ENCODE peak calls at places on chromosome X, in seven cellular contexts. T is mucosa of descending colon, Y is K562, A is endodermal cell, R is transverse colon, Q is astrocyte of the spinal cord, I is fibroblast of lung. L is an unnamed sample.

GRCh38 chrX:69136546-69137331 is 28.5 kb downstream of the PJA1 start:
- DNase-seq in I (no peak), Q (peak; percentile 5), T (no peak), R (no peak), Y (no peak), A (peak; percentile 80), L (no peak)

GRCh38 chrX:70030242-70030823 is 19.4 kb downstream of the AWAT2 start:
- DNase-seq in Q (peak; percentile 27), Y (peak; percentile 47), R (peak; percentile 13), I (peak; percentile 9), T (no peak), A (peak; percentile 79), L (no peak)

GRCh38 chrX:27590044-27590443 is at the start of gene DCAF8L2:
- DNase-seq in R (no peak), Q (no peak), Y (no peak), T (no peak), A (no peak), I (peak; percentile 3), L (no peak)

GRCh38 chrX:9605484-9605883 is 140.6 kb downstream of the TBL1X start:
- DNase-seq in T (no peak), Q (no peak), R (no peak), Y (no peak), I (no peak), A (no peak), L (no peak)

GRCh38 chrX:10168226-10168625 is 11.5 kb downstream of the CLCN4 start:
- DNase-seq in Y (no peak), I (peak; percentile 19), A (no peak), Q (no peak), R (no peak), T (no peak), L (no peak)

GRCh38 chrX:10722804-10723364 is 102.5 kb upstream of the MID1 start:
- DNase-seq in R (peak; percentile 59), T (no peak), A (peak; percentile 86), Y (peak; percentile 49), Q (peak; percentile 51), I (peak; percentile 33), L (no peak)

GRCh38 chrX:125646195-125646594 is 326.5 kb downstream of the TEX13C start:
- DNase-seq in Q (no peak), R (no peak), I (no peak), Y (peak; percentile 5), A (peak; percentile 68), T (no peak), L (no peak)

GRCh38 chrX:71143508-71143907 is 1.1 kb upstream of the NLGN3 start:
- DNase-seq in Y (no peak), I (peak; percentile 23), A (no peak), Q (peak; percentile 15), R (peak; percentile 15), T (no peak), L (no peak)

GRCh38 chrX:17521871-17522693 is 147.1 kb downstream of the NHS start:
- DNase-seq in R (peak; percentile 28), Q (peak; percentile 27), A (peak; percentile 82), I (peak; percentile 68), T (peak; percentile 57), Y (peak; percentile 10), L (no peak)

GRCh38 chrX:18983711-18984380 is at the start of gene PHKA2:
- DNase-seq in T (peak; percentile 79), I (no peak), Q (no peak), Y (peak; percentile 6), R (peak; percentile 64), A (peak; percentile 83), L (no peak)

GRCh38 chrX:77441479-77441878 is 5.7 kb upstream of the FGF16 start:
- DNase-seq in Y (no peak), A (no peak), T (no peak), Q (no peak), I (no peak), R (no peak), L (no peak)

GRCh38 chrX:121389976-121390709 is 342.7 kb downstream of the GLUD2 start:
- DNase-seq in Q (peak; percentile 29), Y (no peak), A (no peak), T (no peak), R (no peak), I (peak; percentile 26), L (no peak)

GRCh38 chrX:102892103-102892502 is 45.0 kb upstream of the RAB40AL start:
- DNase-seq in R (no peak), I (no peak), Y (no peak), A (no peak), Q (no peak), T (no peak), L (no peak)

GRCh38 chrX:109716431-109717028 is 16.5 kb downstream of the ACSL4 start:
- DNase-seq in R (no peak), T (no peak), Q (peak; percentile 43), Y (no peak), I (peak; percentile 48), A (no peak), L (no peak)

GRCh38 chrX:22373766-22374165 is 101.1 kb downstream of the CBLL2 start:
- DNase-seq in T (no peak), A (no peak), I (no peak), Q (no peak), Y (no peak), R (no peak), L (no peak)

GRCh38 chrX:43958529-43958928 is 14.7 kb downstream of the NDP start:
- DNase-seq in I (peak; percentile 77), Q (peak; percentile 79), Y (peak; percentile 39), A (peak; percentile 63), T (no peak), R (peak; percentile 12), L (no peak)

GRCh38 chrX:136784231-136784630 is 3.5 kb upstream of the ARHGEF6 start:
- DNase-seq in R (no peak), A (no peak), T (no peak), Q (no peak), Y (no peak), I (no peak), L (no peak)

GRCh38 chrX:71536285-71536684 is 3.4 kb downstream of the OGT start:
- DNase-seq in Q (no peak), I (no peak), A (no peak), R (no peak), Y (no peak), T (no peak), L (no peak)

GRCh38 chrX:108070891-108071290 is 20.5 kb downstream of the PSMD10 start:
- DNase-seq in I (peak; percentile 79), R (no peak), T (no peak), Y (no peak), Q (peak; percentile 66), A (no peak), L (no peak)

GRCh38 chrX:150575415-150575814 is 7.0 kb downstream of the MTM1 start:
- DNase-seq in A (no peak), R (peak; percentile 13), T (no peak), Y (no peak), Q (no peak), I (peak; percentile 45), L (no peak)

GRCh38 chrX:36909584-36909983 is 98.6 kb upstream of the FAM47C start:
- DNase-seq in A (no peak), Q (peak; percentile 10), R (no peak), Y (no peak), I (peak; percentile 0), T (no peak), L (no peak)

GRCh38 chrX:15838017-15838416 is 16.6 kb downstream of the AP1S2 start:
- DNase-seq in Y (peak; percentile 21), A (peak; percentile 74), Q (no peak), T (no peak), I (no peak), R (no peak), L (no peak)

GRCh38 chrX:148416931-148417330 is 83.5 kb upstream of the AFF2 start:
- DNase-seq in Y (no peak), Q (peak; percentile 64), T (no peak), I (peak; percentile 78), R (no peak), A (no peak), L (no peak)

GRCh38 chrX:53831662-53832635 is 145.4 kb upstream of the HUWE1 start:
- DNase-seq in I (peak; percentile 16), Q (peak; percentile 30), T (no peak), R (peak; percentile 33), A (peak; percentile 78), Y (peak; percentile 22), L (no peak)
- TF ChIP-seq CTCF in I (peak; percentile 23), Q (peak; percentile 44), T (no peak), R (no peak), A (peak; percentile 67), Y (peak; percentile 45), L (peak; percentile 21)

GRCh38 chrX:131626681-131627296 is 82.9 kb downstream of the OR13H1 start:
- DNase-seq in A (peak; percentile 38), T (no peak), Y (peak; percentile 7), Q (peak; percentile 27), R (no peak), I (peak; percentile 13), L (no peak)
- TF ChIP-seq CTCF in A (peak; percentile 79), T (no peak), Y (peak; percentile 33), Q (peak; percentile 42), R (no peak), I (peak; percentile 9), L (no peak)

GRCh38 chrX:45553417-45553816 is 352.7 kb upstream of the DIPK2B start:
- DNase-seq in T (no peak), Y (no peak), R (no peak), A (no peak), I (no peak), Q (no peak), L (no peak)

DNA sequence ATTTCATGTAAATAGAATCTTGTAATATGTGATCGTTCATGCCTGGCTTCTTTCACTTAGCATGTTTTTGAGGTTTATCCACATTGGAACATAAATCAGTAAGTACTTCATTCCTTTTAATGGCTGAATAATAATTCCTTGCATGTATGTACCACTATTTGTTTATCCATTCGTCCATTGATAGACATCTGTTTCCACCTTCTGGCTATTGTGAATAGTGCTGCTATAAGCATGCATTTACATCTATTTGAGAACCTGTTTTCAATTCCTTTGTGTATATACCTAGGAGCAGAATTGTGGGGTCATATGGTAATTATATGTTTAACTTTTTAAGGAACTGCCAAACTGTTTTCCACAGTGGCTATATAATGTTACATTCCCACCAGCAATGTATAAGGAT is 356.7 kb upstream of the DIPK2B start:
- DNase-seq in T (no peak), I (no peak), Y (no peak), Q (no peak), A (no peak), R (no peak), L (no peak)
- TF ChIP-seq CTCF in T (no peak), I (no peak), Y (no peak), Q (no peak), A (no peak), R (no peak), L (no peak)

GRCh38 chrX:46408553-46409407 is 136.4 kb downstream of the ZNF674 start:
- DNase-seq in A (peak; percentile 84), R (peak; percentile 78), I (peak; percentile 56), Q (peak; percentile 73), Y (peak; percentile 41), T (peak; percentile 63), L (peak; percentile 35)
- TF ChIP-seq CTCF in A (peak; percentile 94), R (peak; percentile 88), I (peak; percentile 54), Q (peak; percentile 78), Y (peak; percentile 62), T (peak; percentile 27), L (peak; percentile 62)

GRCh38 chrX:97446298-97446882 is 562.7 kb downstream of the RPA4 start:
- DNase-seq in Q (peak; percentile 5), A (no peak), I (peak; percentile 5), R (no peak), T (no peak), Y (no peak), L (no peak)
- TF ChIP-seq CTCF in Q (peak; percentile 3), A (peak; percentile 80), I (no peak), R (no peak), T (no peak), Y (no peak), L (no peak)

GRCh38 chrX:140664939-140665338 is 44.6 kb upstream of the LINC00632 start:
- DNase-seq in Y (no peak), Q (peak; percentile 19), I (peak; percentile 26), A (no peak), T (no peak), R (no peak), L (no peak)
- TF ChIP-seq CTCF in Y (no peak), Q (no peak), I (no peak), A (peak; percentile 82), T (no peak), R (no peak), L (no peak)